ENCODE peak calls at places on chromosomes 6 and 20, in four cellular contexts. S is NCI-H510A, T is tibial artery, G is D341Med. Y is an unnamed sample.

GRCh38 chr20:20580139-20580538 is 132.3 kb downstream of the RALGAPA2 start:
- DNase-seq in G (no peak), S (no peak), T (no peak), Y (no peak)

GRCh38 chr6:154931741-154932424 is 63.2 kb upstream of the TIAM2 start:
- DNase-seq in T (no peak), S (no peak), G (no peak), Y (no peak)

GRCh38 chr6:17866876-17867444 is 120.5 kb downstream of the KIF13A start:
- DNase-seq in S (no peak), G (no peak), T (no peak), Y (no peak)

GRCh38 chr6:156948807-156949206 is 171.6 kb downstream of the ARID1B start:
- DNase-seq in S (no peak), T (no peak), G (no peak), Y (no peak)

GRCh38 chr6:52595796-52596130 is 18.9 kb upstream of the TRAM2 start:
- DNase-seq in T (no peak), G (no peak), S (no peak), Y (no peak)

GRCh38 chr6:30882764-30883475 is 1.4 kb upstream of the DDR1 start:
- DNase-seq in G (no peak), T (peak; percentile 68), S (peak; percentile 69), Y (peak; percentile 67)

GRCh38 chr20:23035731-23036130 is 619 bp downstream of the SSTR4 start:
- DNase-seq in S (no peak), T (no peak), G (no peak), Y (peak; percentile 76)

GRCh38 chr6:163324928-163325784 is 89.4 kb upstream of the QKI start:
- DNase-seq in T (peak; percentile 80), G (no peak), S (no peak), Y (peak; percentile 90)

GRCh38 chr20:63232235-63233060 is 3.3 kb upstream of the BIRC7 start:
- DNase-seq in S (no peak), T (no peak), G (no peak), Y (no peak)

GRCh38 chr6:21455071-21455470 is 138.5 kb upstream of the SOX4 start:
- DNase-seq in T (no peak), S (no peak), G (peak; percentile 33), Y (no peak)

GRCh38 chr20:35617397-35618031 is 1.9 kb downstream of the SPAG4 start:
- DNase-seq in T (peak; percentile 87), S (no peak), G (no peak), Y (no peak)

GRCh38 chr6:17365961-17366360 is 27.4 kb upstream of the CAP2 start:
- DNase-seq in G (no peak), S (no peak), T (no peak), Y (no peak)

GRCh38 chr6:34526241-34526972 is 29.7 kb downstream of the SPDEF start:
- DNase-seq in G (no peak), S (no peak), T (no peak), Y (no peak)

GRCh38 chr6:118298476-118298875 is 249.6 kb upstream of the PLN start:
- DNase-seq in T (no peak), S (no peak), G (no peak), Y (no peak)

GRCh38 chr20:19986419-19986818 is 30.7 kb upstream of the NAA20 start:
- DNase-seq in T (no peak), S (no peak), G (no peak), Y (no peak)

GRCh38 chr6:42942444-42942843 is 13.2 kb downstream of the CNPY3 start:
- DNase-seq in G (no peak), S (no peak), T (no peak), Y (no peak)

GRCh38 chr20:33914871-33915270 is 78.8 kb upstream of the RALY start:
- DNase-seq in S (peak; percentile 45), T (no peak), G (no peak), Y (no peak)

GRCh38 chr6:139164001-139164400 is 29.1 kb downstream of the HECA start:
- DNase-seq in G (no peak), T (no peak), S (no peak), Y (no peak)

GRCh38 chr6:129233458-129234134 is 350.7 kb downstream of the LAMA2 start:
- DNase-seq in T (no peak), G (no peak), S (no peak), Y (no peak)

GRCh38 chr6:137309078-137309762 is 90.0 kb upstream of the IFNGR1 start:
- DNase-seq in G (peak; percentile 44), S (peak; percentile 4), T (peak; percentile 69), Y (peak; percentile 75)

GRCh38 chr6:77415706-77416105 is 47.6 kb downstream of the HTR1B start:
- DNase-seq in G (no peak), S (no peak), T (no peak), Y (no peak)

GRCh38 chr20:49612127-49612738 is 44.3 kb upstream of the PTGIS start:
- DNase-seq in G (no peak), T (no peak), S (no peak), Y (no peak)

GRCh38 chr20:23493172-23493772 is 2.4 kb downstream of the CST8 start:
- DNase-seq in G (no peak), S (no peak), T (no peak), Y (no peak)

GRCh38 chr20:51563597-51564332 is 21.2 kb upstream of the NFATC2 start:
- DNase-seq in T (peak; percentile 78), S (peak; percentile 15), G (no peak), Y (peak; percentile 45)

GRCh38 chr6:20684474-20684873 is 150.2 kb downstream of the CDKAL1 start:
- DNase-seq in G (no peak), T (no peak), S (no peak), Y (no peak)